ENCODE peak calls at places on chromosomes 13 and 19, in ten cellular contexts. E is IMR-90, L is stomach, B is body of pancreas, C is left ventricle myocardium inferior, W is RWPE2, D is right atrium auricular region, H is H9, Q is mucosa of descending colon, M is heart right ventricle. G is an unnamed sample.

GRCh38 chr13:85665286-85665685 is 133.9 kb downstream of the SLITRK6 start:
- DNase-seq in E (peak; percentile 82), L (no peak), B (no peak), C (no peak), W (no peak), D (no peak), H (no peak), Q (no peak), M (no peak), G (no peak)

GRCh38 chr13:56558698-56559320 is 581.9 kb upstream of the PRR20A start:
- DNase-seq in E (no peak), L (no peak), B (no peak), C (no peak), W (no peak), D (no peak), H (no peak), Q (no peak), M (no peak), G (no peak)

GRCh38 chr19:36488816-36489138 is 584 bp downstream of the ZNF566 start:
- DNase-seq in E (no peak), L (no peak), B (peak; percentile 17), C (no peak), W (no peak), D (no peak), H (no peak), Q (no peak), M (no peak), G (no peak)

GRCh38 chr19:42412223-42412622 is 15.0 kb downstream of the LIPE start:
- DNase-seq in E (no peak), L (no peak), B (no peak), C (no peak), W (no peak), D (no peak), H (no peak), Q (peak; percentile 89), M (no peak), G (no peak)

GRCh38 chr13:42305503-42305902 is 33.6 kb downstream of the AKAP11 start:
- DNase-seq in E (peak; percentile 2), L (no peak), B (no peak), C (no peak), W (no peak), D (no peak), H (no peak), Q (no peak), M (no peak), G (no peak)

GRCh38 chr13:44865722-44866484 is 123.4 kb downstream of the NUFIP1 start:
- DNase-seq in E (no peak), L (no peak), B (no peak), C (no peak), W (no peak), D (peak; percentile 51), H (no peak), Q (no peak), M (no peak), G (no peak)

GRCh38 chr19:55670280-55671053 is 4.6 kb upstream of the EPN1 start:
- DNase-seq in E (peak; percentile 20), L (no peak), B (peak; percentile 51), C (no peak), W (peak; percentile 95), D (peak; percentile 68), H (peak; percentile 72), Q (no peak), M (no peak), G (peak; percentile 85)

GRCh38 chr19:1910169-1910568 is 5.0 kb downstream of the ADAT3 start:
- DNase-seq in E (peak; percentile 20), L (no peak), B (no peak), C (no peak), W (no peak), D (no peak), H (no peak), Q (no peak), M (no peak), G (no peak)

GRCh38 chr13:94248454-94249233 is 230.8 kb downstream of the DCT start:
- DNase-seq in E (peak; percentile 31), L (no peak), B (no peak), C (no peak), W (no peak), D (no peak), H (no peak), Q (no peak), M (no peak), G (no peak)

GRCh38 chr13:98174995-98175394 is 2.1 kb downstream of the RNF113B start:
- DNase-seq in E (peak; percentile 31), L (no peak), B (no peak), C (no peak), W (no peak), D (no peak), H (no peak), Q (no peak), M (no peak), G (no peak)

GRCh38 chr19:4172861-4173473 is 9.4 kb downstream of the SIRT6 start:
- DNase-seq in E (peak; percentile 14), L (peak; percentile 59), B (peak; percentile 53), C (peak; percentile 47), W (no peak), D (no peak), H (peak; percentile 85), Q (peak; percentile 79), M (peak; percentile 71), G (no peak)

GRCh38 chr13:28621439-28621838 is 37.5 kb upstream of the POMP start:
- DNase-seq in E (no peak), L (no peak), B (no peak), C (no peak), W (no peak), D (no peak), H (no peak), Q (no peak), M (no peak), G (no peak)

GRCh38 chr13:46721054-46721453 is 75.9 kb downstream of the ESD start:
- DNase-seq in E (peak; percentile 53), L (peak; percentile 53), B (peak; percentile 47), C (peak; percentile 19), W (no peak), D (no peak), H (no peak), Q (peak; percentile 68), M (no peak), G (no peak)

DNA sequence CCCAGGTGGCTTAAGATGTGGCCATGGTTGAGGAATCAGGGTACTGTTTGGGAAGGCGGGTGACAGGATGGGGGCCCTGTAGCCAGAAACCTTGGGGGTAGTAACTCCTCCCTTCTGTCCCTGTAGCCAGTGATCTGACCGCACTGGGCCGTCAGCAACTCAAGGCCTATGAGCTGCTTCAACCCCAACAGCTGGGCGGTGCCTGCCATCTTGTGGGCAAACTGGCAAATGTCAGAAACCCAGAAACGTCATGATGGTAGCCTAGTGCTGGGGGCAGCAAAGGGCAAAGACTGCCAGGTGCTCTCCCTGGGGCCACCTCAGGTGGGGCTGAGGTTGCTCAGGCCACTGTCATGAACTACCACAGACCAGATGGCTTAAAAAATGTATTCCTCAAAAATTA is 3.5 kb downstream of the COPE start:
- DNase-seq in E (peak; percentile 30), L (peak; percentile 36), B (peak; percentile 51), C (no peak), W (no peak), D (no peak), H (peak; percentile 71), Q (peak; percentile 51), M (no peak), G (no peak)
- TF ChIP-seq CTCF in E (peak; percentile 42), L (no peak), B (no peak), C (peak; percentile 39), W (peak; percentile 47), D (peak; percentile 47), H (peak; percentile 65), Q (no peak), M (peak; percentile 6), G (no peak)

GRCh38 chr13:111183959-111184684 is 69.0 kb downstream of the ARHGEF7 start:
- DNase-seq in E (no peak), L (no peak), B (no peak), C (peak; percentile 47), W (no peak), D (no peak), H (no peak), Q (no peak), M (no peak), G (no peak)
- H3K4me1 ChIP-seq in E (peaks cover 7% of the 10 kb centered on the region), L (peaks cover 57% of the 10 kb centered on the region), B (peaks cover 23% of the 10 kb centered on the region), C (peaks cover 77% of the 10 kb centered on the region), W (peaks cover 11% of the 10 kb centered on the region), D (no peaks in the 10 kb centered on the region), H (peaks cover 2% of the 10 kb centered on the region), Q (peaks cover 19% of the 10 kb centered on the region), M (peaks cover 49% of the 10 kb centered on the region), G (peaks cover 46% of the 10 kb centered on the region)

GRCh38 chr13:87003265-87003664 is 667.9 kb upstream of the SLITRK5 start:
- DNase-seq in E (peak; percentile 67), L (no peak), B (no peak), C (no peak), W (no peak), D (no peak), H (no peak), Q (no peak), M (no peak), G (no peak)

DNA sequence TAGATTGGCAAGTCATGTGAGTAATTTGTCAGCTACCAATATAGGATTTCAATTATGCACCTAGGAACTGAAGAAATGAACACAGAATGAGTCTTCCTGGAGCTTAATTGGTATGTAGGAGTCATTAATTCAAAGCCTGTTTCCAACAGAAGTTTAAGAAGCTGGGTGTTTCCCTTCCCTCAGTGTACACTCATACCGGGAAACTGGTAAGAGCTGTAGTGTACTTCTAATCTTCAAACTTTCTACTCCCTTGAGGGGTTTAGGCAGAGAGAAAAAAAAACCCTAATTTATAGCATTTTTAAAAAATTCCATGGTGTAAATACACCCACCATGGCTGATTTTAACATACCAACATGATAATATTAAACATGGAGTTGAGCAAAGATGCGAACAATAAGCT is 665.7 kb upstream of the SLITRK5 start:
- DNase-seq in E (no peak), L (no peak), B (no peak), C (no peak), W (no peak), D (no peak), H (no peak), Q (no peak), M (no peak), G (no peak)
- TF ChIP-seq CTCF in E (no peak), L (no peak), B (no peak), C (no peak), W (no peak), D (no peak), H (no peak), Q (no peak), M (no peak), G (no peak)

GRCh38 chr13:26021516-26021915 is 30.3 kb downstream of the SHISA2 start:
- DNase-seq in E (no peak), L (no peak), B (no peak), C (no peak), W (no peak), D (no peak), H (no peak), Q (no peak), M (no peak), G (no peak)

GRCh38 chr13:26024558-26024957 is 27.3 kb downstream of the SHISA2 start:
- DNase-seq in E (no peak), L (peak; percentile 49), B (no peak), C (no peak), W (no peak), D (no peak), H (no peak), Q (no peak), M (no peak), G (no peak)

GRCh38 chr13:26021956-26022355 is 29.9 kb downstream of the SHISA2 start:
- DNase-seq in E (no peak), L (no peak), B (no peak), C (no peak), W (no peak), D (no peak), H (no peak), Q (no peak), M (no peak), G (no peak)

GRCh38 chr13:26020536-26021290 is 31.1 kb downstream of the SHISA2 start:
- DNase-seq in E (no peak), L (no peak), B (no peak), C (no peak), W (no peak), D (no peak), H (no peak), Q (no peak), M (no peak), G (no peak)

GRCh38 chr13:26022538-26023292 is 29.1 kb downstream of the SHISA2 start:
- DNase-seq in E (peak; percentile 47), L (peak; percentile 88), B (peak; percentile 77), C (peak; percentile 83), W (no peak), D (peak; percentile 87), H (no peak), Q (peak; percentile 14), M (peak; percentile 81), G (no peak)
- H3K4me1 ChIP-seq in E (no peaks in the 10 kb centered on the region), L (peaks cover 42% of the 10 kb centered on the region), B (peaks cover 27% of the 10 kb centered on the region), C (peaks cover 50% of the 10 kb centered on the region), W (peaks cover 26% of the 10 kb centered on the region), D (peaks cover 3% of the 10 kb centered on the region), H (peaks cover 6% of the 10 kb centered on the region), Q (no peaks in the 10 kb centered on the region), M (peaks cover 2% of the 10 kb centered on the region), G (no peaks in the 10 kb centered on the region)